ENCODE peak calls at places on chromosomes 16 and 17, in eight cellular contexts. F is pancreas; E is CD8-positive, alpha-beta memory T cell; V is GM12865; T is lung; C is psoas muscle; H is mammary epithelial cell; D is choroid plexus epithelial cell. G is an unnamed sample.

GRCh38 chr17:20275653-20276052 is 191.7 kb downstream of the LGALS9B start:
- DNase-seq in F (no peak), V (no peak), T (no peak), E (no peak), D (no peak), H (no peak), C (no peak), G (no peak)

GRCh38 chr17:48624544-48625501 is 1.3 kb downstream of the HOXB9 start:
- DNase-seq in F (no peak), E (no peak), H (no peak), V (no peak), C (no peak), D (no peak), T (no peak), G (no peak)

GRCh38 chr16:19291459-19291858 is 5.9 kb downstream of the CLEC19A start:
- DNase-seq in C (no peak), F (peak), V (peak), E (no peak), D (no peak), H (peak), T (no peak), G (no peak)

GRCh38 chr17:77253611-77254051 is 112.9 kb downstream of the SEC14L1 start:
- DNase-seq in D (peak), H (no peak), E (no peak), V (no peak), F (no peak), C (no peak), T (peak), G (no peak)

GRCh38 chr16:3113765-3114479 is 1.5 kb downstream of the ZNF205 start:
- DNase-seq in V (no peak), D (no peak), F (no peak), H (no peak), T (no peak), C (no peak), E (no peak), G (no peak)

GRCh38 chr17:49031965-49032928 is 35.1 kb downstream of the IGF2BP1 start:
- DNase-seq in V (peak), T (peak), F (peak), H (peak), D (peak), E (peak), C (no peak), G (peak)

GRCh38 chr17:20982589-20983358 is 60.0 kb downstream of the USP22 start:
- DNase-seq in H (no peak), C (no peak), F (no peak), D (no peak), E (no peak), V (no peak), T (no peak), G (no peak)

GRCh38 chr17:78001182-78001581 is 42.7 kb downstream of the TNRC6C start:
- DNase-seq in F (no peak), H (no peak), E (no peak), V (no peak), D (peak), C (no peak), T (no peak), G (no peak)

GRCh38 chr17:20926532-20926931 is 116.3 kb downstream of the USP22 start:
- DNase-seq in F (no peak), D (peak), H (no peak), T (no peak), V (no peak), C (no peak), E (no peak), G (no peak)

GRCh38 chr16:81071816-81072215 is 5.2 kb downstream of the C16orf46 start:
- DNase-seq in E (no peak), D (peak), H (peak), F (no peak), V (peak), C (no peak), T (no peak), G (no peak)

GRCh38 chr16:81070979-81071378 is 6.1 kb downstream of the C16orf46 start:
- DNase-seq in T (no peak), E (no peak), C (no peak), V (no peak), H (no peak), D (no peak), F (no peak), G (no peak)

GRCh38 chr16:81069063-81069462 is 8.0 kb downstream of the C16orf46 start:
- DNase-seq in V (no peak), T (no peak), E (no peak), F (no peak), D (no peak), H (no peak), C (no peak), G (no peak)

GRCh38 chr16:81066700-81067099 is 10.3 kb downstream of the C16orf46 start:
- DNase-seq in F (no peak), D (no peak), H (no peak), E (no peak), T (no peak), V (no peak), C (no peak), G (peak)

DNA sequence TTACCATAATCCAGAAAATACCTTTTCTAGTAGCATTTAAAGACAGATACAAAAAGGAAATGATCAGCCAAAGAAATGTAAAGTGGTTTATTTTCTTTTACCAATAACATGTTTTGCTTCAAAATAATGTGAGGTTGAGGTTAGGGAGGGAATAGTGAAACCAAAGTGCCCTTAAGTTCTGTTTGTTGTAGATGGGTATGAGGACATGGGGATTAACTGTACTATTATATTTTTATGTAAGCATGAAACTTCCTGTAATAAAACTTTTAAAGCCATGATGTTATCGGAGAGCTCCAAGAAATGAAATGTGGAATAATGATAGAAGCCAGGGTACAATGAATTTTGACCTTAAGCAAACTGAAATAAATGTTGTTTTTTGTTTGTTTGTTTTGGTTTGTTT is 9.9 kb downstream of the C16orf46 start:
- DNase-seq in T (no peak), F (no peak), V (no peak), D (no peak), C (no peak), H (no peak), E (no peak), G (no peak)
- H3K4me3 ChIP-seq in T (no peak), F (no peak), V (no peak), D (no peak), C (no peak), H (no peak), E (no peak), G (no peak)

DNA sequence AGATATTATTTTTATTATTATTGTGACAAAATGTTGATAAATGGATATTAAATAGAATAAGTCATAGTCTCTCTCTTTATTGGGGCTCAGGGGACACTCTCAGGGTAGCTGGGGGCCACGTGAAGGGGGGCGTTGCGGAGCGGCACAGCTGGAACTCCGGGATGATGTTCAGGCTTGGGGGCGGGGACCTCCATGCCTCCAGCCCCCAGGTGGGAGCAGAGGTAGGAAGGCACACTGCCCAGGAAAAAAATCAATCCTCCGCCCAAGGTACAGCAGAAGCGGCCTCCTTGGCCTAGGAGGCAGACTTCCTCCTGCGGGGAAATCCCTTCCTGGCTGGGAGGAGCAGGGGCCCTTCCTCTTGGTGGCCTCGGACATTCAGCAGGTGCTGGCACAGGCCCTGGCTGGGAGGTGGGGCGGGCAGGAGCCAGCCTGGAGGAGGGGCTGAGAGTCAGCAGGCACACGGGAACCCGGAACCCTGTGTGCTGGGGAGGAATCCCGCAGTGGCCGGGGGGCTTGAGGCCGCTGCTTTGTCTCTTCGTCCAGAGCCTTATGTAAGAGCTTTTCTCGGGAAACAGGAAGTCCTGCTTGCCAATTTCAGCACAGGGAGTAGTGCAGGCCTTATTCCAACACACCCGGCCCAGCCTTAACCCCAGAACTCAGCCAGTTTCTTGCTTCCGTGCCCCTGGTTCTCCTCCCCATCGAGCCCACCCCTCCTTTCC is 566 bp upstream of the TNFSF13 start:
- DNase-seq in E (no peak), F (peak), C (peak), H (peak), T (peak), D (peak), V (peak), G (no peak)
- H3K4me3 ChIP-seq in E (no peak), F (peak), C (peak), H (peak), T (no peak), D (peak), V (peak), G (no peak)

GRCh38 chr16:80899804-80900592 is 95.6 kb upstream of the CDYL2 start:
- DNase-seq in H (peak), D (peak), V (no peak), C (peak), E (no peak), T (peak), F (peak), G (no peak)

GRCh38 chr16:80889779-80890359 is 85.5 kb upstream of the CDYL2 start:
- DNase-seq in T (no peak), V (peak), C (no peak), H (no peak), D (no peak), E (no peak), F (no peak), G (no peak)

GRCh38 chr16:80896778-80897177 is 92.4 kb upstream of the CDYL2 start:
- DNase-seq in T (no peak), V (no peak), D (no peak), C (no peak), H (no peak), F (no peak), E (no peak), G (no peak)

GRCh38 chr16:80894091-80894490 is 89.7 kb upstream of the CDYL2 start:
- DNase-seq in H (no peak), T (no peak), D (peak), E (no peak), F (no peak), V (no peak), C (no peak), G (no peak)
- H3K4me3 ChIP-seq in H (no peak), T (no peak), D (no peak), E (no peak), F (no peak), V (no peak), C (no peak), G (no peak)

GRCh38 chr16:66515543-66516171 is 34.3 kb downstream of the TK2 start:
- DNase-seq in D (peak), C (peak), E (no peak), V (peak), H (no peak), T (no peak), F (no peak), G (no peak)

GRCh38 chr16:66519482-66519881 is 30.4 kb downstream of the TK2 start:
- DNase-seq in E (no peak), C (no peak), T (no peak), D (no peak), F (no peak), V (no peak), H (no peak), G (no peak)

GRCh38 chr16:66516172-66516807 is 33.6 kb downstream of the TK2 start:
- DNase-seq in H (no peak), F (no peak), T (no peak), E (no peak), C (no peak), V (no peak), D (no peak), G (no peak)

GRCh38 chr16:66517586-66518263 is 32.2 kb downstream of the TK2 start:
- DNase-seq in D (no peak), C (peak), H (no peak), T (no peak), V (no peak), E (no peak), F (no peak), G (no peak)

GRCh38 chr16:66516808-66517585 is 32.9 kb downstream of the TK2 start:
- DNase-seq in H (peak), F (peak), T (peak), C (peak), V (peak), D (peak), E (peak), G (no peak)
- H3K4me3 ChIP-seq in H (no peak), F (peak), T (no peak), C (peak), V (peak), D (no peak), E (peak), G (no peak)